ENCODE peak calls at places on chromosome 2, in five cellular contexts. K is GM23248; N is naive thymus-derived CD4-positive, alpha-beta T cell; Q is psoas muscle; V is aorta. W is an unnamed sample.

GRCh38 chr2:192228685-192229084 is 34.0 kb upstream of the TMEFF2 start:
- DNase-seq in K (peak; percentile 32), N (no peak), Q (no peak), V (no peak), W (no peak)

GRCh38 chr2:9832586-9832985 is 10.7 kb upstream of the TAF1B start:
- DNase-seq in K (peak; percentile 90), N (no peak), Q (no peak), V (no peak), W (no peak)

GRCh38 chr2:70086278-70086837 is 919 bp upstream of the PCBP1 start:
- DNase-seq in K (peak; percentile 93), N (peak; percentile 87), Q (peak; percentile 90), V (peak; percentile 91), W (peak; percentile 71)

GRCh38 chr2:180124273-180124881 is 117.3 kb upstream of the CWC22 start:
- DNase-seq in K (peak; percentile 64), N (no peak), Q (no peak), V (no peak), W (no peak)

GRCh38 chr2:11517906-11518305 is 15.9 kb upstream of the GREB1 start:
- DNase-seq in K (no peak), N (no peak), Q (no peak), V (no peak), W (no peak)

GRCh38 chr2:191295088-191295487 is 49.9 kb downstream of the MYO1B start:
- DNase-seq in K (no peak), N (no peak), Q (no peak), V (no peak), W (no peak)

GRCh38 chr2:204897561-204897960 is 352.3 kb downstream of the PARD3B start:
- DNase-seq in K (no peak), N (no peak), Q (no peak), V (no peak), W (no peak)

GRCh38 chr2:130261970-130262760 is 63.9 kb upstream of the TUBA3E start:
- DNase-seq in K (peak; percentile 36), N (no peak), Q (no peak), V (no peak), W (peak; percentile 62)

GRCh38 chr2:238599549-238600505 is 173.1 kb downstream of the ASB1 start:
- DNase-seq in K (no peak), N (no peak), Q (no peak), V (no peak), W (no peak)
- H3K4me3 ChIP-seq in K (no peak overlapping the region), N (no peak overlapping the region), Q (no peak overlapping the region), V (no peak overlapping the region), W (no peak overlapping the region)

DNA sequence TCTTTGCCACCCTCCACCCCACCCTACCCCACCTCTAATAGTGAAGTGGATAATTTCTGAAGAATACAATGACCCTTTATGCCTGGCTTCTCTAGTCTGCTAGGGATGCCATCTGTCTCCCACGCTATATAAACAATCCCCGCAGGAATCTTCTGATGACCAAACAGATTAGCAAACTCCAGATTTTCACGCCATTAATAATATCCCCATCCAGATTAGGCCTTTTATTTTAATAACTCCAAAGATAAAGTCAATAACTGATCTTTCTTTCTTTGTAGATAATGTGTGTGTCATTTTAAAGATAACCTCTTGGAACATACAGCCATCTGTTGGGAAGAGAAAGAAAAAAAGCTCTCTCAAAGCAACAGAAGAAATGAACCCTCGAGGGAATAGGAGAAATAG is 47.9 kb upstream of the CCDC150 start:
- DNase-seq in K (no peak), N (no peak), Q (no peak), V (no peak), W (no peak)
- H3K27me3 ChIP-seq in K (no peaks in the 10 kb centered on the region), N (peaks cover 4% of the 10 kb centered on the region), Q (peaks cover 3% of the 10 kb centered on the region), V (no peaks in the 10 kb centered on the region), W (no peaks in the 10 kb centered on the region)

DNA sequence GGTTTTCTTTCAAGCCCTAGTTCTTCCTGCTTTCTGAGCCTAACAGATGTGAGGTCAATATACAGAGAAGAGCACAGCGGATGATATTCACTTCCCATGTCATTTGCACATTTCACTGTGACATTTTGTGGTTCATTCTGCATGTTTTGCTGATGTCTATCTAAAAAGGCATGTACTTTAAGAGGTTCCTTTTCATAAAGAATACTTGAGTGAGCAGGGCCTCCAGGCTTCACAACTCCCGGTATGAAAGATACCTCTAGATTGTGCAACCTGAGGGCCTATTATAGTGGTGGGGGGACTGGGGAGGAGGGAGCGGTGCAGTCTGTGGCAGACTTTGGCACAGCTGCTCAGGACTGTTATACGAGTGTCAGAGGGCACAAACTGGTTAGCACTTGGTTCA is 54.6 kb downstream of the CPO start:
- DNase-seq in K (no peak), N (no peak), Q (no peak), V (no peak), W (no peak)
- H3K4me3 ChIP-seq in K (no peak overlapping the region), N (no peak overlapping the region), Q (no peak overlapping the region), V (no peak overlapping the region), W (no peak overlapping the region)

GRCh38 chr2:44943693-44944101 is 2.2 kb downstream of the SIX3 start:
- DNase-seq in K (no peak), N (no peak), Q (no peak), V (no peak), W (no peak)
- H3K27me3 ChIP-seq in K (peaks cover 75% of the 10 kb centered on the region), N (no peaks in the 10 kb centered on the region), Q (peaks cover 53% of the 10 kb centered on the region), V (no peaks in the 10 kb centered on the region), W (peaks cover 62% of the 10 kb centered on the region)

GRCh38 chr2:20618886-20619521 is 31.9 kb downstream of the HS1BP3 start:
- DNase-seq in K (no peak), N (no peak), Q (peak; percentile 57), V (peak; percentile 74), W (no peak)
- H3K4me3 ChIP-seq in K (no peak overlapping the region), N (no peak overlapping the region), Q (no peak overlapping the region), V (no peak overlapping the region), W (no peak overlapping the region)

GRCh38 chr2:176636376-176636775 is 367.1 kb downstream of the MTX2 start:
- DNase-seq in K (peak; percentile 32), N (no peak), Q (no peak), V (no peak), W (no peak)

GRCh38 chr2:176638167-176639015 is 369.1 kb downstream of the MTX2 start:
- DNase-seq in K (peak; percentile 91), N (peak; percentile 28), Q (peak; percentile 83), V (peak; percentile 94), W (peak; percentile 83)

GRCh38 chr2:176637134-176637496 is 367.9 kb downstream of the MTX2 start:
- DNase-seq in K (peak; percentile 73), N (no peak), Q (no peak), V (no peak), W (no peak)

GRCh38 chr2:176639016-176639343 is 369.7 kb downstream of the MTX2 start:
- DNase-seq in K (no peak), N (no peak), Q (no peak), V (peak; percentile 72), W (peak; percentile 32)

GRCh38 chr2:176637497-176638166 is 368.4 kb downstream of the MTX2 start:
- DNase-seq in K (peak; percentile 86), N (no peak), Q (peak; percentile 80), V (peak; percentile 92), W (peak; percentile 86)
- H3K27me3 ChIP-seq in K (no peaks in the 10 kb centered on the region), N (peaks cover 3% of the 10 kb centered on the region), Q (no peaks in the 10 kb centered on the region), V (no peaks in the 10 kb centered on the region), W (no peaks in the 10 kb centered on the region)

DNA sequence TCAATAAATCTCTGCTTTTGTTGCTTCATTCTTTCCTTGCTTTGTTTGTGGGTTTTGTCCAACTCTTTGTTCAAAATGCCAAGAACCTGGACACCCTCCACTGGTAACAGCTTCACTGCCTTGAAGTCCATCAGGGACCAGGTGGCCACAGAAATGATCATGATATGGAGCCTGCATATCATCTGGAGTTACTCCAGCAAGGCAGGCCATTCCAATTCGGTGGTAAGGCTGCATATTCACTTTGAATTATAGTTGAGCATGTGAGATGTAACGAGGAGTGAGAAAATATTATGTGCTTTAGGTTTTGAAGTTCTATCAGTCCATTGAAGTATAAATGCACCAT is 26.3 kb upstream of the SPATA3 start:
- DNase-seq in K (no peak), N (no peak), Q (no peak), V (no peak), W (no peak)
- H3K4me3 ChIP-seq in K (peak overlapping the region; percentile 66), N (no peak overlapping the region), Q (no peak overlapping the region), V (no peak overlapping the region), W (peak overlapping the region; percentile 14)

W was measured in uterus.